ENCODE peak calls at places on chromosomes 2 and 18, in nine cellular contexts. E is gastroesophageal sphincter; K is pancreas; R is lung; A is left cardiac atrium; S is CD4-positive, CD25-positive, alpha-beta regulatory T cell; F is RWPE2; N is sciatic nerve; D is T-helper 17 cell. Y is an unnamed sample.

GRCh38 chr2:175233135-175233719 is 51.7 kb upstream of the ATP5MC3 start:
- ATAC-seq in K (no peak), N (no peak), D (no peak), R (no peak), A (no peak), E (no peak), S (no peak), F (peak), Y (no peak)

GRCh38 chr2:209305026-209305425 is 118.8 kb upstream of the MAP2 start:
- ATAC-seq in E (no peak), F (no peak), D (no peak), N (no peak), S (no peak), A (no peak), R (no peak), K (no peak), Y (no peak)

GRCh38 chr2:46134531-46135229 is 162.5 kb upstream of the EPAS1 start:
- ATAC-seq in E (peak), D (no peak), S (no peak), N (peak), A (peak), F (peak), R (no peak), K (peak), Y (peak)

GRCh38 chr2:241215421-241215820 is 26.9 kb downstream of the ANO7 start:
- ATAC-seq in R (no peak), S (no peak), N (no peak), D (no peak), F (no peak), K (no peak), A (no peak), E (no peak), Y (no peak)

GRCh38 chr2:230944123-230944653 is 19.1 kb upstream of the GPR55 start:
- ATAC-seq in E (no peak), N (no peak), K (no peak), D (peak), A (no peak), F (no peak), R (no peak), S (peak), Y (no peak)

GRCh38 chr2:135944625-135945024 is 40.8 kb downstream of the DARS1 start:
- ATAC-seq in S (no peak), D (no peak), K (no peak), F (no peak), N (no peak), R (no peak), E (no peak), A (no peak), Y (no peak)

GRCh38 chr2:190765386-190766173 is 115.0 kb upstream of the GLS start:
- ATAC-seq in S (no peak), N (no peak), K (no peak), E (no peak), F (peak), A (peak), R (no peak), D (no peak), Y (peak)

GRCh38 chr2:7449287-7449686 is 532.1 kb downstream of the RNF144A start:
- ATAC-seq in E (no peak), F (no peak), N (no peak), K (no peak), S (no peak), D (no peak), R (no peak), A (no peak), Y (no peak)

GRCh38 chr2:47225061-47225783 is 70.1 kb upstream of the STPG4 start:
- ATAC-seq in D (no peak), N (peak), E (no peak), A (peak), S (no peak), R (peak), K (peak), F (peak), Y (peak)

GRCh38 chr2:19873014-19873413 is 28.8 kb downstream of the TTC32 start:
- ATAC-seq in S (no peak), A (no peak), F (no peak), E (no peak), N (no peak), K (no peak), D (no peak), R (no peak), Y (no peak)

GRCh38 chr18:62329676-62330454 is 4.8 kb downstream of the TNFRSF11A start:
- ATAC-seq in R (no peak), D (peak), S (peak), K (peak), N (no peak), E (no peak), F (no peak), A (peak), Y (no peak)

GRCh38 chr2:25398534-25398933 is 56.8 kb upstream of the DNMT3A start:
- ATAC-seq in A (no peak), E (no peak), N (no peak), S (no peak), R (no peak), K (no peak), D (no peak), F (no peak), Y (no peak)

GRCh38 chr2:182048088-182048487 is 62.4 kb downstream of the PPP1R1C start:
- ATAC-seq in E (no peak), F (no peak), D (no peak), R (no peak), K (no peak), A (no peak), S (no peak), N (peak), Y (no peak)

GRCh38 chr2:200616193-200616592 is 30.4 kb downstream of the AOX1 start:
- ATAC-seq in S (no peak), K (peak), R (no peak), F (no peak), E (no peak), N (peak), A (no peak), D (no peak), Y (no peak)

GRCh38 chr2:72562451-72563153 is 263.2 kb downstream of the EXOC6B start:
- ATAC-seq in D (no peak), R (no peak), N (no peak), S (no peak), E (no peak), F (no peak), A (no peak), K (peak), Y (no peak)

GRCh38 chr18:10901329-10901728 is 248.0 kb downstream of the PIEZO2 start:
- ATAC-seq in E (no peak), K (no peak), A (no peak), F (no peak), R (no peak), S (no peak), D (no peak), N (no peak), Y (no peak)

GRCh38 chr2:216857131-216857550 is 2.7 kb downstream of the TNP1 start:
- ATAC-seq in F (no peak), A (no peak), N (peak), R (no peak), D (no peak), S (no peak), K (no peak), E (no peak), Y (peak)

GRCh38 chr18:44859751-44860458 is 179.2 kb downstream of the SETBP1 start:
- ATAC-seq in S (no peak), R (no peak), N (peak), E (peak), A (no peak), D (no peak), F (no peak), K (peak), Y (no peak)

GRCh38 chr2:113116100-113116958 is 11.1 kb upstream of the IL1RN start:
- ATAC-seq in S (no peak), R (no peak), D (peak), A (no peak), E (no peak), K (no peak), N (no peak), F (no peak), Y (no peak)

GRCh38 chr2:240566203-240567136 is 1.8 kb upstream of the RNPEPL1 start:
- ATAC-seq in D (peak), S (peak), R (peak), K (peak), F (peak), E (peak), N (peak), A (peak), Y (peak)

GRCh38 chr18:61551586-61551985 is 218.4 kb downstream of the CDH20 start:
- ATAC-seq in F (peak), D (peak), R (no peak), A (peak), S (no peak), N (peak), K (peak), E (no peak), Y (peak)

GRCh38 chr2:237165405-237166276 is 80.0 kb downstream of the COPS8 start:
- ATAC-seq in R (no peak), K (no peak), D (no peak), F (no peak), E (no peak), S (no peak), N (no peak), A (no peak), Y (peak)

GRCh38 chr2:201191132-201191875 is 8.4 kb downstream of the CASP10 start:
- ATAC-seq in A (peak), F (no peak), S (peak), R (peak), D (peak), N (peak), E (peak), K (peak), Y (peak)

GRCh38 chr2:69946351-69947077 is 14.9 kb downstream of the ASPRV1 start:
- ATAC-seq in S (peak), N (no peak), E (no peak), R (peak), A (peak), D (peak), F (peak), K (peak), Y (peak)

GRCh38 chr2:23947350-23947749 is 7.1 kb downstream of the UBXN2A start:
- ATAC-seq in A (no peak), S (no peak), E (no peak), N (no peak), K (no peak), R (no peak), D (no peak), F (no peak), Y (no peak)

GRCh38 chr18:32138332-32138731 is 46.7 kb downstream of the RNF138 start:
- ATAC-seq in S (no peak), E (no peak), K (no peak), N (no peak), R (no peak), D (peak), A (no peak), F (no peak), Y (no peak)

Y was measured in esophagus mucosa.